ENCODE peak calls at places on chromosomes 3 and 15, in ten cellular contexts. I, K, P, Q, X, H, A, F, N and G are unnamed samples.
A peak's percentile ranks its signal among the peaks of the same experiment; 100 is the strongest.

GRCh38 chr15:60539881-60540613 is 61.1 kb upstream of the ICE2 start:
- DNase-seq in I (no peak), K (no peak), P (no peak), Q (no peak), X (peak; percentile 8), H (no peak), A (no peak), F (no peak), N (no peak), G (no peak)

GRCh38 chr15:70297465-70298152 is 199.9 kb upstream of the TLE3 start:
- DNase-seq in I (no peak), K (no peak), P (no peak), Q (no peak), X (no peak), H (no peak), A (no peak), F (no peak), N (no peak), G (no peak)

GRCh38 chr3:14425574-14426304 is 23.3 kb downstream of the SLC6A6 start:
- DNase-seq in I (no peak), K (peak; percentile 57), P (no peak), Q (no peak), X (no peak), H (no peak), A (no peak), F (peak; percentile 58), N (peak; percentile 26), G (no peak)

GRCh38 chr3:156648086-156648485 is 26.3 kb upstream of the TIPARP start:
- DNase-seq in I (no peak), K (no peak), P (no peak), Q (no peak), X (peak; percentile 81), H (peak; percentile 53), A (no peak), F (no peak), N (no peak), G (no peak)

GRCh38 chr3:48561045-48561736 is 2.4 kb downstream of the UCN2 start:
- DNase-seq in I (peak; percentile 67), K (no peak), P (no peak), Q (no peak), X (peak; percentile 47), H (peak; percentile 42), A (peak; percentile 86), F (peak; percentile 34), N (no peak), G (peak; percentile 49)

GRCh38 chr3:105867690-105868449 is 942 bp downstream of the CBLB start:
- DNase-seq in I (no peak), K (no peak), P (no peak), Q (no peak), X (peak; percentile 39), H (peak; percentile 7), A (peak; percentile 27), F (no peak), N (peak; percentile 24), G (no peak)

GRCh38 chr15:71725215-71725955 is 85.0 kb upstream of the NR2E3 start:
- DNase-seq in I (no peak), K (peak; percentile 63), P (no peak), Q (no peak), X (peak; percentile 40), H (no peak), A (no peak), F (no peak), N (no peak), G (no peak)

GRCh38 chr3:157606392-157607197 is 103.4 kb upstream of the VEPH1 start:
- DNase-seq in I (peak; percentile 17), K (peak; percentile 64), P (no peak), Q (no peak), X (peak; percentile 75), H (peak; percentile 69), A (peak; percentile 62), F (peak; percentile 74), N (peak; percentile 41), G (peak; percentile 71)

GRCh38 chr15:39438795-39439577 is 141.9 kb upstream of the THBS1 start:
- DNase-seq in I (no peak), K (peak; percentile 36), P (no peak), Q (no peak), X (peak; percentile 73), H (peak; percentile 49), A (no peak), F (no peak), N (no peak), G (no peak)

GRCh38 chr15:60237411-60237810 is 160.4 kb downstream of the ANXA2 start:
- DNase-seq in I (no peak), K (no peak), P (no peak), Q (no peak), X (no peak), H (no peak), A (no peak), F (no peak), N (no peak), G (peak; percentile 46)

GRCh38 chr15:67472957-67473356 is 48.0 kb upstream of the C15orf61 start:
- DNase-seq in I (no peak), K (no peak), P (no peak), Q (no peak), X (no peak), H (no peak), A (no peak), F (no peak), N (no peak), G (peak; percentile 43)

GRCh38 chr15:46127361-46127874 is 492.6 kb downstream of the SQOR start:
- DNase-seq in I (no peak), K (no peak), P (no peak), Q (no peak), X (no peak), H (no peak), A (no peak), F (no peak), N (no peak), G (peak; percentile 34)

GRCh38 chr3:197209366-197210260 is 88.8 kb downstream of the DLG1 start:
- DNase-seq in I (no peak), K (no peak), P (no peak), Q (no peak), X (no peak), H (no peak), A (no peak), F (no peak), N (no peak), G (no peak)

GRCh38 chr15:60544581-60545115 is 65.7 kb upstream of the ICE2 start:
- DNase-seq in I (no peak), K (no peak), P (no peak), Q (no peak), X (no peak), H (no peak), A (no peak), F (no peak), N (no peak), G (no peak)

GRCh38 chr15:82808634-82809041 is 790 bp upstream of the WHAMM start:
- DNase-seq in I (no peak), K (no peak), P (no peak), Q (no peak), X (no peak), H (no peak), A (peak; percentile 52), F (no peak), N (no peak), G (no peak)

GRCh38 chr15:63396546-63396939 is 14.9 kb upstream of the CA12 start:
- DNase-seq in I (no peak), K (no peak), P (no peak), Q (no peak), X (no peak), H (no peak), A (no peak), F (no peak), N (no peak), G (no peak)

GRCh38 chr15:48250640-48251076 is 44.6 kb downstream of the SLC12A1 start:
- DNase-seq in I (peak; percentile 22), K (peak; percentile 54), P (no peak), Q (no peak), X (peak; percentile 87), H (peak; percentile 79), A (peak; percentile 53), F (peak; percentile 5), N (no peak), G (peak; percentile 78)

GRCh38 chr15:91456251-91456718 is 356.2 kb downstream of the SV2B start:
- DNase-seq in I (no peak), K (peak; percentile 81), P (no peak), Q (no peak), X (no peak), H (peak; percentile 48), A (peak; percentile 66), F (no peak), N (no peak), G (peak; percentile 94)

GRCh38 chr3:28139967-28140634 is 101.3 kb upstream of the CMC1 start:
- DNase-seq in I (no peak), K (no peak), P (no peak), Q (no peak), X (peak; percentile 76), H (no peak), A (no peak), F (no peak), N (no peak), G (no peak)

GRCh38 chr3:174397848-174398247 is 461.3 kb upstream of the NAALADL2 start:
- DNase-seq in I (no peak), K (peak; percentile 10), P (no peak), Q (no peak), X (peak; percentile 73), H (no peak), A (peak; percentile 25), F (no peak), N (no peak), G (peak; percentile 28)

GRCh38 chr3:45914362-45915077 is 28.2 kb downstream of the CCR9 start:
- DNase-seq in I (no peak), K (no peak), P (no peak), Q (no peak), X (no peak), H (no peak), A (no peak), F (no peak), N (no peak), G (no peak)

GRCh38 chr15:92071030-92071644 is 217.6 kb downstream of the SLCO3A1 start:
- DNase-seq in I (no peak), K (no peak), P (no peak), Q (no peak), X (no peak), H (no peak), A (no peak), F (no peak), N (no peak), G (no peak)

GRCh38 chr15:25725758-25726157 is 137.4 kb downstream of the ATP10A start:
- DNase-seq in I (no peak), K (no peak), P (no peak), Q (peak; percentile 75), X (no peak), H (no peak), A (no peak), F (no peak), N (no peak), G (no peak)

GRCh38 chr3:46469680-46470357 is 5.1 kb upstream of the LTF start:
- DNase-seq in I (no peak), K (no peak), P (no peak), Q (peak; percentile 53), X (peak; percentile 14), H (no peak), A (no peak), F (no peak), N (no peak), G (no peak)

GRCh38 chr3:54356299-54357037 is 234.1 kb downstream of the CACNA2D3 start:
- DNase-seq in I (no peak), K (no peak), P (peak; percentile 17), Q (no peak), X (peak; percentile 31), H (no peak), A (no peak), F (no peak), N (no peak), G (peak; percentile 74)

GRCh38 chr3:109685084-109686079 is 348.0 kb upstream of the DPPA4 start:
- DNase-seq in I (no peak), K (peak; percentile 85), P (peak; percentile 95), Q (peak; percentile 92), X (peak; percentile 99), H (peak; percentile 100), A (peak; percentile 25), F (no peak), N (no peak), G (peak; percentile 96)

GRCh38 chr15:79337591-79337990 is 26.7 kb downstream of the TMED3 start:
- DNase-seq in I (no peak), K (no peak), P (no peak), Q (no peak), X (no peak), H (no peak), A (no peak), F (no peak), N (no peak), G (no peak)

GRCh38 chr3:40333416-40333815 is 23.9 kb downstream of the EIF1B start:
- DNase-seq in I (no peak), K (no peak), P (no peak), Q (no peak), X (no peak), H (no peak), A (no peak), F (no peak), N (no peak), G (peak; percentile 50)